ENCODE peak calls at places on chromosomes 5 and 9, in five cellular contexts. One of them, this sample, is unnamed.

GRCh38 chr5:59055745-59056448 is 473.0 kb downstream of the RAB3C start:
- DNase-seq in heart right ventricle: no peak
- DNase-seq in GM13977: no peak
- DNase-seq in IMR-90: no peak
- DNase-seq in pancreas: no peak
- DNase-seq in this sample: no peak

GRCh38 chr5:19880859-19881436 is 107.1 kb downstream of the CDH18 start:
- DNase-seq in heart right ventricle: no peak
- DNase-seq in IMR-90: no peak
- DNase-seq in pancreas: no peak
- DNase-seq in GM13977: no peak
- DNase-seq in this sample: no peak

GRCh38 chr5:153551537-153552079 is 61.1 kb downstream of the GRIA1 start:
- DNase-seq in pancreas: no peak
- DNase-seq in heart right ventricle: no peak
- DNase-seq in GM13977: no peak
- DNase-seq in IMR-90: peak
- DNase-seq in this sample: no peak

GRCh38 chr5:93120771-93121170 is 460.2 kb downstream of the NR2F1-AS1 start:
- DNase-seq in IMR-90: no peak
- DNase-seq in GM13977: no peak
- DNase-seq in pancreas: no peak
- DNase-seq in heart right ventricle: no peak
- DNase-seq in this sample: no peak

GRCh38 chr5:93902288-93902687 is 160.9 kb upstream of the POU5F2 start:
- DNase-seq in pancreas: no peak
- DNase-seq in heart right ventricle: no peak
- DNase-seq in GM13977: no peak
- DNase-seq in IMR-90: no peak
- DNase-seq in this sample: no peak

GRCh38 chr5:93145767-93146166 is 435.3 kb downstream of the NR2F1-AS1 start:
- DNase-seq in GM13977: no peak
- DNase-seq in heart right ventricle: no peak
- DNase-seq in pancreas: no peak
- DNase-seq in IMR-90: peak
- DNase-seq in this sample: no peak

GRCh38 chr5:43110606-43111170 is 10.0 kb upstream of the ZNF131 start:
- DNase-seq in heart right ventricle: no peak
- DNase-seq in GM13977: no peak
- DNase-seq in IMR-90: no peak
- DNase-seq in pancreas: no peak
- DNase-seq in this sample: no peak

GRCh38 chr5:151646334-151646733 is 40.4 kb downstream of the SPARC start:
- DNase-seq in heart right ventricle: no peak
- DNase-seq in IMR-90: no peak
- DNase-seq in pancreas: no peak
- DNase-seq in GM13977: no peak
- DNase-seq in this sample: no peak

GRCh38 chr5:154858251-154858971 is at the start of gene CNOT8:
- DNase-seq in IMR-90: peak
- DNase-seq in GM13977: peak
- DNase-seq in pancreas: peak
- DNase-seq in heart right ventricle: peak
- DNase-seq in this sample: peak

GRCh38 chr5:154858972-154859950 is 834 bp downstream of the CNOT8 start:
- DNase-seq in GM13977: no peak
- DNase-seq in heart right ventricle: no peak
- DNase-seq in pancreas: no peak
- DNase-seq in IMR-90: no peak
- DNase-seq in this sample: no peak

GRCh38 chr5:154860123-154860522 is 1.7 kb downstream of the CNOT8 start:
- DNase-seq in IMR-90: peak
- DNase-seq in heart right ventricle: no peak
- DNase-seq in GM13977: no peak
- DNase-seq in pancreas: no peak
- DNase-seq in this sample: no peak

GRCh38 chr5:154857091-154857533 is 1.3 kb upstream of the CNOT8 start:
- DNase-seq in GM13977: peak
- DNase-seq in pancreas: no peak
- DNase-seq in heart right ventricle: peak
- DNase-seq in IMR-90: no peak
- DNase-seq in this sample: no peak

GRCh38 chr5:154857534-154858250 is 735 bp upstream of the CNOT8 start:
- DNase-seq in GM13977: peak
- DNase-seq in IMR-90: peak
- DNase-seq in heart right ventricle: peak
- DNase-seq in pancreas: peak
- DNase-seq in this sample: peak
- TF ChIP-seq CTCF in GM13977: peak
- TF ChIP-seq CTCF in IMR-90: peak
- TF ChIP-seq CTCF in heart right ventricle: peak
- TF ChIP-seq CTCF in pancreas: no peak
- TF ChIP-seq CTCF in this sample: no peak

DNA sequence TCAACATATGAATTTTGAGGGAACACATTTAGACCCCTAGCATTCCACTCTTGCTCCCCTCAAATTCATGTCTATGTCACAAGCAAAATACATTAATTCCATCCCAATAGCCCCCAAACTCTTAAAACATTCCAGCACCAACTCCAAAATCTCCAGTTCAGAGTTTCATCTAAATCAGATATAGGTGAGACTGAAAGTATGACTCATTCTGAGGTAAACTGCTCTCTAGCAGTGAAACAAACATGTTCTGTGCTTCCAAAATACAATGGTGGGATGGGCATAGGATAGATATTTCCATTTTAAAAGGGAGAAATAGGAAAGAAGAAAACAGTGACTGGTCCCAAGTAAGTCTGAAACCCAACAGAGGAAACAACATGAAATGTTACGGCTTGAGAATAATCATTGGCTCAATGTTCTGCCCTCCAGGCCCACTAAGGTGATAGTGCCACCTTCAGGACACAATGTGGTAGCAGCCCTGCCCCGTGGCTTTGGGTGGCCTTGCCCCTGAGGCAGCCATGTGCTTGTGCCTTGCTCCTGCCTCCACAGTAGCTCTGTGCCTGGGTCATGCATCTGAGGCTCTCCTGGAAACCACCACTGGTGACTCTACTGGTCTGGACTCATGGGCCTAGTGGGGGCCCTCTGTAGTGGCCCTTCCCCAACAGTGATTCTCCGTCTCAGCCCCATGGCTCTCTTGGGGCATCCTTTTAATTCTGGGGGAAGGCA is 36.4 kb upstream of the IPPK start:
- DNase-seq in pancreas: no peak
- DNase-seq in GM13977: no peak
- DNase-seq in heart right ventricle: no peak
- DNase-seq in IMR-90: no peak
- DNase-seq in this sample: no peak
- TF ChIP-seq CTCF in pancreas: no peak
- TF ChIP-seq CTCF in GM13977: peak
- TF ChIP-seq CTCF in heart right ventricle: peak
- TF ChIP-seq CTCF in IMR-90: peak
- TF ChIP-seq CTCF in this sample: peak

DNA sequence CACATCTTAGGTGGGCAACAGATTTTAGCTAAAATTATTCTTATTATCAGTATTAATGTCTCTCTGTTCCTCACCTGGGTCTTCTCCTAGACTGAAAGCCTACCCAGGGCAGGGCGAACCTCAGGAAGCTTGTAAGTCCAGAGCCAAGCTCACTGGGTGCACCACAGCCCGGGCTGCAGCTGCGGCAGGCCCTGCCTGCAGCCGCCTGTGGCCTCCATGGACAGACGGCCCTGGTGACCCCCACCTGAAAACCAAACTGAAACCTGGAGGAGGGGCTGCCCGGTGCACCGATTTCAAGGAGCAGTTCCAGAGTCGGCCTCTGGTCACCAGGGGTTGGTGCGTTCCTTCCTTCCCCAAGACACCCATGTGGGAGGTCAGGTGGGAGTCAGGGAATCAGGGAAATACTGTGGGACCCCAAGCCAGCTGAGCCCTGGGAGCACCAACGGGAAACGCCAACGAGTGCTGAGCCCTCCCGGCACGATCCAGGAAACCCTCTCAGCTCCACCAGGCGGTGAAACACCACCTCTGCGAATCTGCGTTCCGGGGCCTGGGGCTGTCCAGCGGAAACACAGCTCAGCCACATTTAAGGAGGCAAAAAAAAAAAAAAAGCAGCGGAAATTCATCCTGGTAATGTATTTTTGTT is 68.6 kb upstream of the PPP1R26 start:
- DNase-seq in GM13977: no peak
- DNase-seq in pancreas: no peak
- DNase-seq in heart right ventricle: no peak
- DNase-seq in IMR-90: no peak
- DNase-seq in this sample: no peak
- TF ChIP-seq CTCF in GM13977: no peak
- TF ChIP-seq CTCF in pancreas: no peak
- TF ChIP-seq CTCF in heart right ventricle: no peak
- TF ChIP-seq CTCF in IMR-90: no peak
- TF ChIP-seq CTCF in this sample: no peak

DNA sequence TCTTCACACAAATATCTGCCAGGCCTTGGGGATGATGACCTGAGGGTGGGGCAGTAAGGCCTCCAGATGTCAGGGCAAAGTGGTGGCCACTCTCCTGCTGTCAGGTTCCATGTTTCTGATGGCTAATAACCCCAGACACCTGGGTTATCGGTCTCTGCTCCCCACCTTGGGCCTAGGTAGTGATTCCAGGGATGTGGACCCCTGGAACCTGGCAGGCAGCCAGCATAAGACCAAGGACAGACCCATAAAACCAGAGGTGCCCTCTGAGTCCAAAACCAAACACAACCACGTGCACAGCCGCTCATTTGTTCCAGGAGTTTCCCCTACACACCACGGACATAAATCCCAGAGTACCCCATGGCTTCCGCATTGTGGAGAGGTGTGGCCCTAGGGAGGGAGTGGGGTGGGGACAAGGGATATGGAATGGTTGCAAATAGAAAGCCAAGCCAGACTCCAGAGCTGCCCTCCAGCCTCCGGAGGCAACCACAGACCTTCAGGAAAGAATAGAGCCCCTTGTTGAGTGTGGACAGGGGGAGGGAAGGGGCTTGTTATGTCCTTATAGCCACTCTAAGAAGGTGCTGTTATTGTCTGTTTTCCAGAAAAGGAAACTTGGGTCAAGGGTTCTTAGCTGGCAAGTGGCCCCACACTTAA is 23.8 kb upstream of the CYSTM1 start:
- DNase-seq in heart right ventricle: no peak
- DNase-seq in GM13977: no peak
- DNase-seq in pancreas: no peak
- DNase-seq in IMR-90: no peak
- DNase-seq in this sample: no peak
- TF ChIP-seq CTCF in heart right ventricle: no peak
- TF ChIP-seq CTCF in GM13977: no peak
- TF ChIP-seq CTCF in pancreas: no peak
- TF ChIP-seq CTCF in IMR-90: no peak
- TF ChIP-seq CTCF in this sample: no peak

GRCh38 chr5:123425444-123425843 is 2.2 kb upstream of the CEP120 start:
- DNase-seq in IMR-90: no peak
- DNase-seq in heart right ventricle: no peak
- DNase-seq in GM13977: no peak
- DNase-seq in pancreas: no peak
- DNase-seq in this sample: no peak
- TF ChIP-seq CTCF in IMR-90: no peak
- TF ChIP-seq CTCF in heart right ventricle: no peak
- TF ChIP-seq CTCF in GM13977: no peak
- TF ChIP-seq CTCF in pancreas: no peak
- TF ChIP-seq CTCF in this sample: no peak

GRCh38 chr9:132309056-132309455 is 45.7 kb downstream of the SETX start:
- DNase-seq in heart right ventricle: no peak
- DNase-seq in IMR-90: no peak
- DNase-seq in GM13977: no peak
- DNase-seq in pancreas: no peak
- DNase-seq in this sample: no peak

GRCh38 chr9:132311978-132312377 is 42.8 kb downstream of the SETX start:
- DNase-seq in pancreas: no peak
- DNase-seq in GM13977: no peak
- DNase-seq in IMR-90: peak
- DNase-seq in heart right ventricle: no peak
- DNase-seq in this sample: no peak

GRCh38 chr9:132312426-132312825 is 42.4 kb downstream of the SETX start:
- DNase-seq in GM13977: no peak
- DNase-seq in heart right ventricle: no peak
- DNase-seq in pancreas: no peak
- DNase-seq in IMR-90: no peak
- DNase-seq in this sample: no peak

GRCh38 chr9:132312873-132313272 is 41.9 kb downstream of the SETX start:
- DNase-seq in IMR-90: no peak
- DNase-seq in heart right ventricle: no peak
- DNase-seq in pancreas: no peak
- DNase-seq in GM13977: no peak
- DNase-seq in this sample: no peak
- TF ChIP-seq CTCF in IMR-90: peak
- TF ChIP-seq CTCF in heart right ventricle: no peak
- TF ChIP-seq CTCF in pancreas: no peak
- TF ChIP-seq CTCF in GM13977: no peak
- TF ChIP-seq CTCF in this sample: no peak

This sample was measured in D721Med.